ENCODE peak calls at places on chromosomes 6 and 20, in four cellular contexts. One of them, this sample, is unnamed.

GRCh38 chr6:25202505-25202904 is 76.7 kb upstream of the CARMIL1 start:
- DNase-seq in K562: no peak
- DNase-seq in HepG2: no peak
- DNase-seq in HCT116: no peak
- DNase-seq in this sample: no peak

GRCh38 chr6:56677559-56677958 is 34.9 kb upstream of the DST start:
- DNase-seq in K562: no peak
- DNase-seq in HepG2: no peak
- DNase-seq in HCT116: no peak
- DNase-seq in this sample: no peak

GRCh38 chr20:57985278-57985677 is 243.2 kb downstream of the ANKRD60 start:
- DNase-seq in K562: no peak
- DNase-seq in HepG2: no peak
- DNase-seq in HCT116: no peak
- DNase-seq in this sample: no peak

GRCh38 chr20:8663424-8663823 is 405.5 kb upstream of the PLCB4 start:
- DNase-seq in K562: no peak
- DNase-seq in HepG2: no peak
- DNase-seq in HCT116: no peak
- DNase-seq in this sample: no peak

GRCh38 chr6:117960906-117961700 is 54.0 kb downstream of the SLC35F1 start:
- DNase-seq in K562: no peak
- DNase-seq in HepG2: no peak
- DNase-seq in HCT116: no peak
- DNase-seq in this sample: no peak

GRCh38 chr6:82022614-82023102 is 224.9 kb downstream of the IBTK start:
- DNase-seq in K562: no peak
- DNase-seq in HepG2: peak
- DNase-seq in HCT116: peak
- DNase-seq in this sample: no peak

GRCh38 chr6:30358340-30358679 is 13.4 kb downstream of the RPP21 start:
- DNase-seq in K562: no peak
- DNase-seq in HepG2: no peak
- DNase-seq in HCT116: no peak
- DNase-seq in this sample: no peak

GRCh38 chr20:56807118-56807517 is 178.0 kb downstream of the TFAP2C start:
- DNase-seq in K562: no peak
- DNase-seq in HepG2: no peak
- DNase-seq in HCT116: no peak
- DNase-seq in this sample: no peak

GRCh38 chr6:14423330-14423729 is 305.8 kb downstream of the CD83 start:
- DNase-seq in K562: no peak
- DNase-seq in HepG2: no peak
- DNase-seq in HCT116: no peak
- DNase-seq in this sample: no peak

GRCh38 chr20:20452254-20452676 is 84.4 kb downstream of the INSM1 start:
- DNase-seq in K562: no peak
- DNase-seq in HepG2: no peak
- DNase-seq in HCT116: no peak
- DNase-seq in this sample: peak

GRCh38 chr6:20706293-20707165 is 172.3 kb downstream of the CDKAL1 start:
- DNase-seq in K562: no peak
- DNase-seq in HepG2: no peak
- DNase-seq in HCT116: peak
- DNase-seq in this sample: no peak

GRCh38 chr6:113733386-113733785 is 123.8 kb upstream of the MARCKS start:
- DNase-seq in K562: no peak
- DNase-seq in HepG2: no peak
- DNase-seq in HCT116: no peak
- DNase-seq in this sample: no peak

GRCh38 chr6:142441716-142442115 is 139.9 kb downstream of the ADGRG6 start:
- DNase-seq in K562: no peak
- DNase-seq in HepG2: no peak
- DNase-seq in HCT116: no peak
- DNase-seq in this sample: no peak

GRCh38 chr6:44627091-44627878 is 239.8 kb downstream of the CDC5L start:
- DNase-seq in K562: no peak
- DNase-seq in HepG2: no peak
- DNase-seq in HCT116: no peak
- DNase-seq in this sample: peak

GRCh38 chr20:19887566-19888268 is 129.4 kb upstream of the NAA20 start:
- DNase-seq in K562: no peak
- DNase-seq in HepG2: no peak
- DNase-seq in HCT116: no peak
- DNase-seq in this sample: no peak

GRCh38 chr6:131640100-131640499 is 3.0 kb downstream of the ENPP3 start:
- DNase-seq in K562: peak
- DNase-seq in HepG2: no peak
- DNase-seq in HCT116: no peak
- DNase-seq in this sample: no peak

GRCh38 chr20:25033250-25033940 is 24.5 kb downstream of the ACSS1 start:
- DNase-seq in K562: no peak
- DNase-seq in HepG2: no peak
- DNase-seq in HCT116: no peak
- DNase-seq in this sample: no peak

DNA sequence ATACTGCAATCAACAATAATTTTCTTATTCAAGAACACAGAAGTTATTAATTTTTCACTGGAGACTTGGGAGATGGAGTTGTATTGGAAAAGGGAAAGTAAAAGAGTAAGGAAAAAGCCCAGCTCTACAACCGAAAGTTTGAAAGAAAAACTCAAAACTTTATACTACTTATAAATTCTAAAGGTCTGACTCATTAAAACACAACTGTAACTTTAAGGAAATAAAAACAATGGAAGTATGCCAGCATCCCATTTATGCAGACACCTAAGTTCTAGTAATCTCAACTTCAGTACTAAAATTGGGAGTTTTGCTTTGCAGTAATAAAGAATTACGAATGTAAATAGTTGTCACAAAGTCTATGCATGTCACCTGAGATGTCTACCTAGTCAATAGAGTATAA is 80.6 kb downstream of the IRAK1BP1 start:
- DNase-seq in K562: no peak
- DNase-seq in HepG2: no peak
- DNase-seq in HCT116: no peak
- DNase-seq in this sample: no peak
- H3K27ac ChIP-seq in K562: no peak
- H3K27ac ChIP-seq in HepG2: no peak
- H3K27ac ChIP-seq in HCT116: no peak
- H3K27ac ChIP-seq in this sample: no peak

DNA sequence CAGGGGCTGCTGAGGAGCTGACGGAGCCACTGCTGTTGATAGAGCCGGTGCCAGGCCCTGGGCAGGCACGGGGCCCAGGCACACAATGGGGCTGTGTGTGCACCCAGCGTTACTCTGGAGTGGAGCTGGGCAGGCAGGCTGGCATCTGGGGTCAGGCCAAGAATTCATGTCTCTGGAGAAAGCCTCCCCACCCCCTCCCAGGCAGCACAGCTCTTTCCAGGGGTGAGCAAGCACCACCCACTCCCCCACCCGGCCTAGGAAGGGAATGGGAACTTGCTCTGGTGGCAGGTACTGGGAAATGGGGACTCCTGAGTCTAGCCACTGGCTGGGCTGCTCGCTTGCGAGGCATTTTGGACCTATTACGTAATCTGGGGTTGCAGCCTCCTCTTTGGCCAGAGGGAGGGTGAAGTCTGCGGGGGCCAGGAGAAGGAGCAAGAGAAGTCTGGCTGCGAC is 22.7 kb downstream of the TFEB start:
- DNase-seq in K562: no peak
- DNase-seq in HepG2: no peak
- DNase-seq in HCT116: no peak
- DNase-seq in this sample: no peak
- TF ChIP-seq POLR2AphosphoS5 in K562: no peak
- TF ChIP-seq POLR2AphosphoS5 in HepG2: no peak
- TF ChIP-seq POLR2AphosphoS5 in HCT116: no peak
- TF ChIP-seq POLR2AphosphoS5 in this sample: no peak

GRCh38 chr6:41784581-41785171 is 2.8 kb upstream of the TOMM6 start:
- DNase-seq in K562: peak
- DNase-seq in HepG2: no peak
- DNase-seq in HCT116: no peak
- DNase-seq in this sample: no peak

GRCh38 chr6:41785689-41786450 is 1.6 kb upstream of the TOMM6 start:
- DNase-seq in K562: no peak
- DNase-seq in HepG2: no peak
- DNase-seq in HCT116: no peak
- DNase-seq in this sample: peak

GRCh38 chr6:41787219-41787917 is at the start of gene TOMM6:
- DNase-seq in K562: peak
- DNase-seq in HepG2: peak
- DNase-seq in HCT116: peak
- DNase-seq in this sample: peak

GRCh38 chr6:41785254-41785653 is 2.2 kb upstream of the TOMM6 start:
- DNase-seq in K562: no peak
- DNase-seq in HepG2: no peak
- DNase-seq in HCT116: no peak
- DNase-seq in this sample: no peak

DNA sequence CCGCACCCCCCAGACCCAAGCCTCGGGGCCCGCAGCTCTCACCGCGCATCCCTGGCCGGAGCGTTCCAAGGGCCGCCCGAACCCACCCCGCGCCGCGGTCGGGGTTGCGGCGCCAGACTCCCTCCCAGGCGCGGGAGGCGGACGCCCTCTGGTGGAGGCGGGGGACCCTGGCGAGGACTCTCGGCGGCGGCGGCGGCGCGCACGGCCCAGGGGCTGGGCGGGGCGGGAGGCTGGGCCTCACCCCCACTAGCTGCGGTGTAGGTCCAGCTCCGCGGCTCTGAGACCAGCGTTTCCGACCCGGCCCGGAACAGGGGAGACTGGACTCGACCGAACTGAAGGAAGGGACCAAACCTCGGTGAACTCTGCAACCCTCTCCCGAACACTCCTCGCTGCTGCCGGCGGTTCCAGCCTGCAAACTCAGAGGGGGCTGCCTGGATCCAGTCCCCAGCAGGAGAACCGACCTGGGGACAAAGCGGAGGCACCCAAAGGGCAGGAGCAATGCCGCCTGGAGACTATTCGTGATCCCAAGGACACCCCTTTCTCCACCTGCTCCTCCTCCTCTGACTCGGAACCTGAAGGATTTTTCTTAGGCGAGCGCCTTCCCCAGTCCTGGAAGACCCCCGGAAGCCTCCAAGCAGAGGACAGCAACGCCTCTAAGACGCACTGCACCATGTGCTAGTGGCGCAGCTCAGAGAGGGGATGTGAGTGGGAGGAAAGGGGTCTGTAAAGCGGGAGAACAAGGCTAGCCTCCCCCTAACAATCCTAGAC is 859 bp upstream of the TOMM6 start:
- DNase-seq in K562: peak
- DNase-seq in HepG2: peak
- DNase-seq in HCT116: peak
- DNase-seq in this sample: peak
- TF ChIP-seq POLR2A in K562: no peak
- TF ChIP-seq POLR2A in HepG2: no peak
- TF ChIP-seq POLR2A in HCT116: peak
- TF ChIP-seq POLR2A in this sample: peak

DNA sequence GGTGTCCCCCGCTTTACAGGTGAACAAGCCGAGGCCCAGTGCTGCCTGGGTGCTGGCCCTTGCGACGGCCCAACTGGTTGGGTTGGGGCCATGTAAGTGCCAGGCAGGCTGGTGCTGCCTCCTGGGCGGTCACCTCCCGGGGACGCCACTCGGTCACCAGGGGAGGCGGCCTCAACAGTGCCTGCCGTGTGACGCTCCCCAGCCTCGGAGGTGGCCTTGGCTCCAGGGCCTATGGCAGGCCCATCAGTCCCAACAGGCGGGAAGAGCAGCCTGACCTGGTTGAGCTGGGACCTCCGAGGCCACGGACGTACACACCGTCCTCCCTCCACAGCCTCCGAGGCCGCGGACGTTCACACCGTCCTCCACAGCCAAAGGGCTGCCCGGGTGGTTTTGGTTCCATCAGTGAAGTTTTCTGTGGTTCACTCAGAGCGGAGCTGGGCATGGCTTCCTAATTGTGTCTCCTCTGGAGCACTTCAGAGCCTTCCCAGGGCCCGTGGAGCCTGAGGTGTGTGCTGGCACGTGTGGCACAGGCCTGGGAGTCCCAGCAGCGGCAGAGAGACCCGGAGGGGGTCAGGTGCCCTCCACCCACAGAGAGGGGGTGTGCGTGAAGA is 19.3 kb upstream of the SLCO4A1 start:
- DNase-seq in K562: no peak
- DNase-seq in HepG2: no peak
- DNase-seq in HCT116: no peak
- DNase-seq in this sample: no peak
- H3K27ac ChIP-seq in K562: peak
- H3K27ac ChIP-seq in HepG2: peak
- H3K27ac ChIP-seq in HCT116: peak
- H3K27ac ChIP-seq in this sample: peak

GRCh38 chr20:6492396-6493055 is 275.0 kb upstream of the BMP2 start:
- DNase-seq in K562: no peak
- DNase-seq in HepG2: no peak
- DNase-seq in HCT116: no peak
- DNase-seq in this sample: no peak
- TF ChIP-seq POLR2AphosphoS5 in K562: no peak
- TF ChIP-seq POLR2AphosphoS5 in HepG2: no peak
- TF ChIP-seq POLR2AphosphoS5 in HCT116: no peak
- TF ChIP-seq POLR2AphosphoS5 in this sample: no peak

DNA sequence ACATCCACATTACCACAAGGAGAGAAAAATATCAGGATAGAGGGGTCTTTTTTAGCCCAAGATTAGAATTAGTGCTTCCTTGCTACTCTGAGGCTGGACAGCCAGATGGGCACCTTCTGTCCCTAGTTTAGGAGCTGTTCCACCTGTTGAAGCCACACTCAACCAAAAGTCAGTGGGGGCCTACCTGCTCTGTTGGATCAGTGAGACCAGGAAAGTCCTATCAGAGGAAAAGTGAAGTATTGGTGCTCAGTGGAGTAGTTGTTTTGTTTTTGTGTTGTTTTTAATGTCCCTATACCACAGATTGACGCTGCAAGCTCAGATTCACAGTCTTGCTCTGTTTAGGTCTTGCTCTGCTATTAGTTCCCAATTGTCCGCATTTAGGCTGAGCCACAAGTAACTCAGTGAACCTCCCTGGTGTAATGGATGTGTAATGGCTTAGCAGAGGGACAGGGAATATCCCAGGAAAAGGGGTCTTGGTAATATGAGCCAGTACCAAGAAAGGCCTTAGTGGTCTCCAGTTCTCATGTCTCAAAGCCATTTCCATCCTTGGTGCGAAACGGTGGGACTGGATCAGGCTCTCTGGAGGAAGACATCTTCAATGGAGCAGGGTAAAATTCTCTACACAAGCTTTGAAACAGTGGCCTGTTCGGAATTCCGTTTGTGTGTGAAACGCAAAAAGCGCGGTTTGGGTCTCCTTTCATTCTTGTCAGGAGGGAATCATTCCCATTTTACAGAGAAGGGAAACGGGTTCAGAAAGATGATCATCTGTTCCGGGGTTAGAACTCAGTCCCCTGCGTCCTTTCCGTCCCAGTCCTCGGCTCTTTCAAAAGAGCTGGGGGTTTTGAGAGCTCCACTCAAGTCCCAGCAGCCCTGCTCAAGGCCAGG is 631 bp upstream of the PABPC1L start:
- DNase-seq in K562: no peak
- DNase-seq in HepG2: no peak
- DNase-seq in HCT116: no peak
- DNase-seq in this sample: no peak
- TF ChIP-seq POLR2A in K562: peak
- TF ChIP-seq POLR2A in HepG2: no peak
- TF ChIP-seq POLR2A in HCT116: no peak
- TF ChIP-seq POLR2A in this sample: no peak

This sample was measured in transverse colon.